ENCODE peak calls at places on chromosomes 16 and 17, in seven cellular contexts. L is HCEC 1CT, K is DMS79, X is NCI-H460, Z is lower leg skin, W is GM20000, B is T-helper 2 cell. J is an unnamed sample.

GRCh38 chr16:17241264-17241835 is 229.4 kb downstream of the XYLT1 start:
- DNase-seq in L (no peak), K (no peak), X (no peak), Z (peak; percentile 36), W (no peak), B (no peak), J (no peak)

GRCh38 chr17:70905796-70906195 is 736.5 kb downstream of the KCNJ2 start:
- DNase-seq in L (peak; percentile 97), K (no peak), X (peak; percentile 68), Z (peak; percentile 16), W (no peak), B (no peak), J (peak; percentile 78)

GRCh38 chr16:69672998-69673713 is 53.2 kb downstream of the NQO1 start:
- DNase-seq in L (peak; percentile 63), K (no peak), X (no peak), Z (no peak), W (no peak), B (no peak), J (no peak)

GRCh38 chr17:5705081-5705875 is 121.0 kb upstream of the NLRP1 start:
- DNase-seq in L (no peak), K (no peak), X (no peak), Z (no peak), W (peak; percentile 32), B (no peak), J (peak; percentile 35)

GRCh38 chr16:48353565-48354163 is 31.5 kb downstream of the SIAH1 start:
- DNase-seq in L (peak; percentile 70), K (no peak), X (peak; percentile 69), Z (peak; percentile 60), W (peak; percentile 75), B (peak; percentile 57), J (peak; percentile 78)

GRCh38 chr16:22762486-22762885 is 51.5 kb upstream of the HS3ST2 start:
- DNase-seq in L (no peak), K (no peak), X (no peak), Z (no peak), W (no peak), B (no peak), J (no peak)

GRCh38 chr16:17359778-17360177 is 111.0 kb downstream of the XYLT1 start:
- DNase-seq in L (peak; percentile 38), K (peak; percentile 82), X (no peak), Z (no peak), W (no peak), B (no peak), J (no peak)

GRCh38 chr17:58320570-58321323 is 7.8 kb downstream of the TSPOAP1 start:
- DNase-seq in L (no peak), K (no peak), X (no peak), Z (no peak), W (no peak), B (no peak), J (no peak)

GRCh38 chr17:48871551-48872351 is 20.8 kb upstream of the ATP5MC1 start:
- DNase-seq in L (no peak), K (no peak), X (no peak), Z (no peak), W (no peak), B (no peak), J (no peak)